ENCODE peak calls at places on chromosomes 5 and 9, in four cellular contexts. H is H7, G is AG09309, J is HAP-1. Y is an unnamed sample.

GRCh38 chr5:58188287-58188651 is 271.6 kb downstream of the PLK2 start:
- DNase-seq in J (no peak), G (peak; percentile 60), H (no peak), Y (peak; percentile 32)

GRCh38 chr5:93267276-93267675 is 313.7 kb downstream of the NR2F1-AS1 start:
- DNase-seq in G (no peak), H (no peak), J (no peak), Y (no peak)

GRCh38 chr5:16618138-16618897 is 1.5 kb upstream of the RETREG1 start:
- DNase-seq in G (no peak), H (peak; percentile 43), J (no peak), Y (no peak)

GRCh38 chr9:4583001-4583400 is 79.1 kb upstream of the PLPP6 start:
- DNase-seq in G (no peak), J (no peak), H (no peak), Y (no peak)

GRCh38 chr9:32991895-32992595 is 9.4 kb downstream of the APTX start:
- DNase-seq in G (no peak), J (no peak), H (no peak), Y (peak; percentile 69)

GRCh38 chr5:112473989-112474388 is 54.9 kb upstream of the EPB41L4A start:
- DNase-seq in H (no peak), J (no peak), G (no peak), Y (peak; percentile 9)

GRCh38 chr9:121333950-121334773 is 35.9 kb downstream of the STOM start:
- DNase-seq in G (no peak), H (no peak), J (no peak), Y (no peak)

GRCh38 chr9:91163773-91164471 is 197.8 kb downstream of the AUH start:
- DNase-seq in H (peak; percentile 4), J (no peak), G (no peak), Y (no peak)

GRCh38 chr5:137142371-137143243 is 356.5 kb downstream of the SPOCK1 start:
- DNase-seq in G (peak; percentile 91), H (no peak), J (no peak), Y (no peak)

GRCh38 chr9:122367065-122367464 is 3.8 kb upstream of the PTGS1 start:
- DNase-seq in G (no peak), J (no peak), H (no peak), Y (no peak)

GRCh38 chr5:107806705-107807104 is 136.0 kb upstream of the EFNA5 start:
- DNase-seq in J (no peak), G (no peak), H (no peak), Y (peak; percentile 33)

GRCh38 chr9:5714501-5715401 is 85.8 kb downstream of the RIC1 start:
- DNase-seq in H (peak; percentile 10), J (peak; percentile 2), G (no peak), Y (peak; percentile 33)

GRCh38 chr9:86801246-86801645 is 146.1 kb downstream of the GAS1 start:
- DNase-seq in J (no peak), H (no peak), G (no peak), Y (no peak)

GRCh38 chr9:29796291-29796952 is 2223.1 kb upstream of the C9orf72 start:
- DNase-seq in J (no peak), H (no peak), G (no peak), Y (no peak)

GRCh38 chr5:153959134-153959957 is 79.4 kb downstream of the FAM114A2 start:
- DNase-seq in H (peak; percentile 77), J (no peak), G (peak; percentile 48), Y (peak; percentile 34)

GRCh38 chr5:80346055-80346454 is 26.3 kb downstream of the SPZ1 start:
- DNase-seq in G (no peak), J (no peak), H (peak; percentile 71), Y (peak; percentile 34)

GRCh38 chr5:61575581-61575980 is 243.5 kb downstream of the ZSWIM6 start:
- DNase-seq in H (no peak), G (no peak), J (no peak), Y (no peak)

GRCh38 chr9:83538890-83539238 is 663 bp upstream of the FRMD3 start:
- DNase-seq in H (no peak), J (no peak), G (no peak), Y (no peak)

GRCh38 chr9:123658792-123659191 is 271.1 kb downstream of the DENND1A start:
- DNase-seq in J (no peak), H (no peak), G (no peak), Y (no peak)

GRCh38 chr5:169848271-169848670 is 132.0 kb downstream of the INSYN2B start:
- DNase-seq in H (no peak), J (no peak), G (no peak), Y (no peak)

GRCh38 chr5:169864483-169864882 is 115.8 kb downstream of the INSYN2B start:
- DNase-seq in H (no peak), J (no peak), G (no peak), Y (no peak)

GRCh38 chr5:138459311-138459710 is 6.0 kb upstream of the EGR1 start:
- DNase-seq in J (no peak), G (no peak), H (no peak), Y (no peak)

GRCh38 chr9:114419796-114420195 is 32.0 kb upstream of the AKNA start:
- DNase-seq in H (peak; percentile 11), G (no peak), J (no peak), Y (no peak)

GRCh38 chr9:136977223-136978072 is at the start of gene PTGDS:
- DNase-seq in H (peak; percentile 91), J (no peak), G (no peak), Y (peak; percentile 83)

GRCh38 chr5:74112372-74112875 is 486.4 kb downstream of the ARHGEF28 start:
- DNase-seq in G (no peak), J (no peak), H (no peak), Y (peak; percentile 18)

GRCh38 chr5:96112123-96112670 is 150.5 kb upstream of the ELL2 start:
- DNase-seq in H (no peak), G (no peak), J (no peak), Y (no peak)

GRCh38 chr5:111070272-111071134 is 1.0 kb upstream of the TSLP start:
- DNase-seq in J (no peak), G (no peak), H (peak; percentile 78), Y (peak; percentile 69)

GRCh38 chr9:17800397-17800796 is 221.5 kb downstream of the SH3GL2 start:
- DNase-seq in J (no peak), G (no peak), H (no peak), Y (no peak)

DNA sequence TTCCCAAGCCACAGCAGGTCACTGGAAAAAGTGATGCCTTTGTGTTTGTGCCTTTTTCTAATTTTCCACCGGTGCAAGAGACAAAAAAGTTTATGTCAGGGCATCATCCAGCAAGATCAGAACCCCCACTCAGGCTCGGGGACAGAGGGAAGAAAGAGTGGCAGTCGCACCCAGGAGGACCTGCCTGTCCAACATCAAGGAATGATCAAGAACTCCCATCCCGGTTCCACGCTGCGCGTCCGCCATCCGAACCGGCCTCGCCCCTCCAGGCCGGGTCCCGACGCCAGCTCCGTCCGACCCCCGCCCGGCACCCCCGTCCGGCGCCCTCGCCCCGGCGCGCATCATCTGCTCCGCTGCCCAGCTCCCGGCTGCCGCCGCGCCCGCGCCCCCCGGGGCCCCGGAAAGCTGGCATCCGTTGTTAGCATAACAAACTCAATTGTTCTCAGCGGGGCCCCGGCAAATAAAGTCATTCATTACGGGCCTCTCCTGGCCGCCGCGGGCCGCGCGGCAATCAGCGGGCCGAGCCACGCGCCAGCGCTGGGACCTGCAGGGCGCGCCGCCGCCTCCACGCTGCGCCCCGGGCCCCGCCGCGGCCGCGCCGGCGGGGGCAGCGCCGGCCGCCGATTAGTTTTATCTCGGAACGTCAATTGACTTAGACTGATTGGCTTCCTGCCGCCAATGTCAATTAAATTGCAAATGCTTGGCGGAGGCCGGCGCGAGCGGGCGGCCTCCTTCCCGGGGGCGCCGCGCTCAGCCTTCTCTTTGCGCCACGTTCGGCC is 48.1 kb downstream of the PAX5 start:
- DNase-seq in H (peak; percentile 93), G (no peak), J (no peak), Y (no peak)
- H3K4me3 ChIP-seq in H (peak overlapping the region; percentile 43), G (no peak overlapping the region), J (no peak overlapping the region), Y (peak overlapping the region; percentile 18)

GRCh38 chr9:129256959-129257713 is 79.1 kb upstream of the IER5L start:
- DNase-seq in H (no peak), J (no peak), G (no peak), Y (no peak)

GRCh38 chr9:129258124-129258822 is 80.2 kb upstream of the IER5L start:
- DNase-seq in H (peak; percentile 99), G (no peak), J (peak; percentile 86), Y (peak; percentile 97)

GRCh38 chr9:129262261-129262660 is 84.2 kb upstream of the IER5L start:
- DNase-seq in G (no peak), H (no peak), J (no peak), Y (no peak)

GRCh38 chr9:129259373-129259772 is 81.3 kb upstream of the IER5L start:
- DNase-seq in J (no peak), G (no peak), H (no peak), Y (no peak)

GRCh38 chr9:129258823-129259301 is 80.8 kb upstream of the IER5L start:
- DNase-seq in G (no peak), J (no peak), H (no peak), Y (no peak)
- H3K4me3 ChIP-seq in G (peak overlapping the region; percentile 33), J (no peak overlapping the region), H (peak overlapping the region; percentile 21), Y (no peak overlapping the region)

GRCh38 chr5:135930949-135931295 is 23.9 kb downstream of the LECT2 start:
- DNase-seq in G (no peak), H (peak; percentile 51), J (no peak), Y (no peak)
- H3K4me3 ChIP-seq in G (no peak overlapping the region), H (peak overlapping the region; percentile 56), J (no peak overlapping the region), Y (no peak overlapping the region)

DNA sequence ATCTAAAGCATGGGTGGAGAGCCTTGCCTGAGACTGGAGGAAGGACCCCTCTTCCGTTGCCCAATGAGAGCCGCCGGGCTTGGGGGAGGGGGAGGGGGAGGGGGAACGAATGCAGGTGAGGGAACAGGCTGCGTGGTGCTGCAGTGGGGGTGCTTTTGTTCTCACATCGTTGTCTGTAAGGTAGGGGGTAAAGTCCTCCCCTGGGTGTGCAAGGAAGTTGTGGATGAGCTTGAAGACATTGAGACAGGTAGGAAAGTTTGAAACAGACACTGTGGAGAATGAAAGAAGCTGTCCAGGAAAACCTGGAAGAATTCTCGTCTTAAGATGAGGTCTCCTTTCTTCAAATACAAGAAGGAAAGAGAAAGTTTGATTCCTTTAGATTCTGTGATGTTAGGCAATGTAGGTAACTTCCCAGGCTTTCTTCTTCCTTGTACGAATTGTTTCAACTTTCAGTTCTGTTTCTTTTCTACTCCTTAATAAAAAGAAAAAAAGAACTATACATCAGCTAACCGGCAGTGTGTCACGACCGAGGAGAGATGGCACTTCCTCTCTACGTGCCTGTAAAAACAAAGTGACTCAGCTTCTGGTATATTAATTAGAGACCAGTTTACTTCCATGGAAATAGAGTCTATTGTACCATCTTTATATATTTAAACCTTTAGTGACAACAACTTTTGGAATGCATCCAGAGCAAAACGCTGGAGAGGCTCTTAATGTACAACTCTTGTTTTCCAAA is 94.3 kb upstream of the LIFR start:
- DNase-seq in G (no peak), J (no peak), H (peak; percentile 39), Y (peak; percentile 44)
- H3K4me3 ChIP-seq in G (no peak overlapping the region), J (no peak overlapping the region), H (no peak overlapping the region), Y (no peak overlapping the region)

GRCh38 chr9:126614455-126615248 is 924 bp downstream of the LMX1B start:
- DNase-seq in H (peak; percentile 79), J (no peak), G (no peak), Y (no peak)
- H3K4me3 ChIP-seq in H (peak overlapping the region; percentile 37), J (peak overlapping the region; percentile 43), G (no peak overlapping the region), Y (no peak overlapping the region)